ENCODE peak calls at places on chromosomes 2 and 18, in ten cellular contexts. T is myocyte; P is SK-N-DZ; Q is GM03348; U is right atrium auricular region; R is CD4-positive, alpha-beta T cell; X is NCI-H748 treated with DMSO at 0.1 percent for 48 hours; L is aorta; F is fibroblast of the conjunctiva; C is WTC11. S is an unnamed sample.

GRCh38 chr2:237550057-237550415 is 16.3 kb upstream of the PRLH start:
- DNase-seq in L (no peak), C (no peak), Q (no peak), R (no peak), X (no peak), F (no peak), T (no peak), U (no peak), P (no peak), S (no peak)

GRCh38 chr18:58619554-58619915 is 9.4 kb downstream of the ALPK2 start:
- DNase-seq in F (no peak), X (no peak), R (no peak), P (no peak), L (no peak), T (no peak), Q (no peak), U (no peak), C (no peak), S (no peak)

GRCh38 chr2:159982270-159982669 is 80.1 kb downstream of the PLA2R1 start:
- DNase-seq in L (peak), P (no peak), T (peak), X (no peak), Q (peak), C (no peak), F (peak), R (no peak), U (no peak), S (no peak)

GRCh38 chr2:27431395-27431794 is 3.0 kb downstream of the NRBP1 start:
- DNase-seq in R (no peak), T (peak), L (no peak), Q (peak), C (no peak), U (no peak), P (no peak), F (no peak), X (no peak), S (no peak)

GRCh38 chr2:237904806-237905599 is 45.6 kb downstream of the RAMP1 start:
- DNase-seq in P (no peak), L (peak), F (no peak), T (peak), R (no peak), Q (peak), X (no peak), C (no peak), U (peak), S (peak)

GRCh38 chr2:235638541-235639192 is 144.8 kb downstream of the AGAP1 start:
- DNase-seq in L (no peak), F (no peak), Q (no peak), C (no peak), P (no peak), X (no peak), T (no peak), U (no peak), R (no peak), S (no peak)

GRCh38 chr2:37615808-37616673 is 55.4 kb downstream of the CDC42EP3 start:
- DNase-seq in P (no peak), R (peak), T (no peak), F (no peak), X (no peak), C (no peak), L (peak), Q (no peak), U (no peak), S (no peak)

GRCh38 chr2:101697794-101698418 is 399 bp downstream of the MAP4K4 start:
- DNase-seq in L (no peak), F (no peak), C (no peak), T (peak), X (no peak), U (no peak), Q (peak), P (no peak), R (peak), S (no peak)

GRCh38 chr18:23258566-23259265 is 123.4 kb downstream of the CABLES1 start:
- DNase-seq in F (no peak), Q (no peak), C (no peak), L (no peak), X (no peak), U (no peak), T (no peak), P (no peak), R (no peak), S (no peak)

GRCh38 chr2:143742631-143743030 is 613.4 kb downstream of the ARHGAP15 start:
- DNase-seq in P (no peak), R (no peak), X (no peak), U (no peak), T (peak), C (no peak), L (no peak), F (no peak), Q (peak), S (no peak)

GRCh38 chr18:45920367-45920766 is 46.8 kb downstream of the EPG5 start:
- DNase-seq in Q (peak), P (no peak), L (peak), F (peak), U (peak), C (no peak), T (peak), R (no peak), X (no peak), S (peak)

GRCh38 chr2:54122939-54123338 is 7.5 kb downstream of the ACYP2 start:
- DNase-seq in X (no peak), R (no peak), L (no peak), T (peak), P (no peak), C (no peak), F (no peak), U (no peak), Q (peak), S (no peak)

GRCh38 chr2:164903944-164904343 is 51.4 kb downstream of the SLC38A11 start:
- DNase-seq in C (no peak), Q (no peak), X (peak), F (no peak), U (no peak), R (no peak), P (no peak), L (no peak), T (peak), S (no peak)

GRCh38 chr2:38260469-38260868 is 116.6 kb downstream of the ATL2 start:
- DNase-seq in L (no peak), U (no peak), P (no peak), Q (peak), C (no peak), T (peak), X (no peak), R (no peak), F (no peak), S (no peak)

GRCh38 chr2:206287197-206287596 is 12.7 kb downstream of the ZDBF2 start:
- DNase-seq in P (no peak), L (no peak), X (no peak), R (no peak), F (no peak), T (no peak), C (no peak), Q (no peak), U (no peak), S (no peak)

GRCh38 chr2:125837108-125837507 is 818.9 kb upstream of the GYPC start:
- DNase-seq in P (no peak), X (no peak), Q (no peak), L (no peak), U (no peak), R (no peak), T (no peak), C (no peak), F (no peak), S (no peak)

GRCh38 chr2:29916571-29916970 is 4.8 kb downstream of the ALK start:
- DNase-seq in F (no peak), C (no peak), Q (no peak), X (no peak), U (no peak), L (no peak), R (no peak), T (no peak), P (no peak), S (no peak)